ENCODE peak calls at places on chromosomes 7 and 10, in five cellular contexts. T is activated naive CD4-positive, alpha-beta T cell treated with anti-CD3 and anti-CD28 coated beads for 36 hours; O is mammary epithelial cell; X is KG1; S is activated CD8-positive, alpha-beta memory T cell treated with anti-CD3 and anti-CD28 coated beads, Interleukin-2, amount 10 ng/mL, durations not matched to agents 7 days and 5 days. U is an unnamed sample.

GRCh38 chr10:4515711-4516110 is 310.3 kb upstream of the AKR1E2 start:
- DNase-seq in T (no peak), O (no peak), X (no peak), S (no peak), U (no peak)

GRCh38 chr10:21285742-21286311 is 239.7 kb downstream of the SKIDA1 start:
- DNase-seq in T (no peak), O (peak; percentile 13), X (no peak), S (no peak), U (no peak)

GRCh38 chr10:84290235-84290634 is 38.2 kb upstream of the CCSER2 start:
- DNase-seq in T (no peak), O (no peak), X (no peak), S (no peak), U (no peak)

GRCh38 chr7:120742370-120742769 is 115.6 kb downstream of the TSPAN12 start:
- DNase-seq in T (no peak), O (no peak), X (no peak), S (no peak), U (no peak)

GRCh38 chr10:66457629-66458028 is 468.2 kb upstream of the LRRTM3 start:
- DNase-seq in T (no peak), O (no peak), X (no peak), S (no peak), U (no peak)

GRCh38 chr7:65379318-65379717 is 5.7 kb downstream of the ZNF92 start:
- DNase-seq in T (no peak), O (peak; percentile 36), X (no peak), S (no peak), U (no peak)

GRCh38 chr10:14040787-14041631 is 289.7 kb downstream of the FRMD4A start:
- DNase-seq in T (no peak), O (no peak), X (no peak), S (no peak), U (no peak)

GRCh38 chr7:137417464-137417863 is 73.9 kb upstream of the PTN start:
- DNase-seq in T (no peak), O (no peak), X (no peak), S (no peak), U (no peak)

GRCh38 chr10:5297466-5297865 is 67.3 kb upstream of the UCN3 start:
- DNase-seq in T (peak; percentile 66), O (peak; percentile 30), X (no peak), S (peak; percentile 73), U (no peak)

GRCh38 chr7:32357535-32358277 is 132.5 kb downstream of the LSM5 start:
- DNase-seq in T (no peak), O (peak; percentile 22), X (no peak), S (no peak), U (no peak)

GRCh38 chr7:134470864-134471263 is 12.0 kb upstream of the AKR1B1 start:
- DNase-seq in T (peak; percentile 18), O (peak; percentile 90), X (no peak), S (no peak), U (no peak)

GRCh38 chr10:106043833-106044232 is 1120.7 kb downstream of the SORCS1 start:
- DNase-seq in T (no peak), O (no peak), X (no peak), S (no peak), U (no peak)

GRCh38 chr10:104406715-104407517 is 53.3 kb downstream of the CFAP58 start:
- DNase-seq in T (no peak), O (peak; percentile 27), X (no peak), S (no peak), U (no peak)

GRCh38 chr7:33677556-33677955 is 227.8 kb upstream of the BMPER start:
- DNase-seq in T (no peak), O (no peak), X (no peak), S (no peak), U (no peak)

GRCh38 chr10:79250259-79250658 is 97.0 kb upstream of the PPIF start:
- DNase-seq in T (no peak), O (no peak), X (no peak), S (peak; percentile 60), U (no peak)

GRCh38 chr7:29853072-29853471 is 46.8 kb downstream of the WIPF3 start:
- DNase-seq in T (no peak), O (peak; percentile 15), X (no peak), S (no peak), U (no peak)

GRCh38 chr10:129897851-129898463 is 66.1 kb downstream of the EBF3 start:
- DNase-seq in T (no peak), O (no peak), X (no peak), S (no peak), U (no peak)

GRCh38 chr7:43152696-43153095 is 40.2 kb downstream of the HECW1 start:
- DNase-seq in T (no peak), O (no peak), X (no peak), S (no peak), U (no peak)

GRCh38 chr10:96292971-96293909 is 11.0 kb upstream of the DNTT start:
- DNase-seq in T (peak; percentile 31), O (peak; percentile 41), X (no peak), S (no peak), U (peak; percentile 17)

GRCh38 chr10:132690821-132691610 is 94.9 kb downstream of the NKX6-2 start:
- DNase-seq in T (no peak), O (no peak), X (no peak), S (no peak), U (no peak)

GRCh38 chr10:34638405-34639054 is 176.6 kb downstream of the PARD3 start:
- DNase-seq in T (peak; percentile 85), O (peak; percentile 61), X (peak; percentile 23), S (peak; percentile 72), U (peak; percentile 69)

GRCh38 chr10:23556727-23557440 is 118.0 kb downstream of the OTUD1 start:
- DNase-seq in T (peak; percentile 31), O (peak; percentile 74), X (peak; percentile 26), S (no peak), U (no peak)

GRCh38 chr7:96407427-96407826 is 85.5 kb upstream of the SLC25A13 start:
- DNase-seq in T (no peak), O (peak; percentile 52), X (no peak), S (no peak), U (no peak)

GRCh38 chr7:148925836-148926235 is 41.7 kb upstream of the EZH2 start:
- DNase-seq in T (no peak), O (no peak), X (no peak), S (no peak), U (no peak)